ENCODE peak calls at places on chromosomes 16 and 17, in four cellular contexts. Y is PC-3, J is A673, R is colonic mucosa. X is an unnamed sample. For H3K9me3 and H3K27me3, the result is how much of the 10 kb centered on the place peaks cover.

GRCh38 chr16:84268661-84269060 is 26.0 kb upstream of the WFDC1 start:
- DNase-seq in Y (no peak), R (no peak), J (no peak), X (peak)

GRCh38 chr16:10494343-10495030 is 85.9 kb downstream of the EMP2 start:
- DNase-seq in J (no peak), R (no peak), Y (no peak), X (no peak)

GRCh38 chr16:85151603-85152413 is 39.5 kb upstream of the CIBAR2 start:
- DNase-seq in Y (peak), J (peak), R (peak), X (no peak)

GRCh38 chr16:88770459-88771293 is 14.3 kb downstream of the PIEZO1 start:
- DNase-seq in Y (peak), J (peak), R (peak), X (peak)

GRCh38 chr17:688100-688989 is 26.3 kb downstream of the VPS53 start:
- DNase-seq in J (peak), R (peak), Y (no peak), X (peak)

GRCh38 chr17:50989149-50989548 is 123.0 kb upstream of the TOB1 start:
- DNase-seq in Y (no peak), J (no peak), R (no peak), X (no peak)

GRCh38 chr16:49601541-49601940 is 227.9 kb downstream of the C16orf78 start:
- DNase-seq in R (no peak), Y (no peak), J (no peak), X (no peak)

GRCh38 chr16:24062270-24062817 is 193.8 kb upstream of the CACNG3 start:
- DNase-seq in Y (no peak), J (no peak), R (no peak), X (no peak)

GRCh38 chr17:48543854-48544355 is 1.0 kb downstream of the HOXB2 start:
- DNase-seq in J (no peak), R (no peak), Y (no peak), X (no peak)

GRCh38 chr16:50213939-50214519 is 52.3 kb upstream of the ADCY7 start:
- DNase-seq in J (peak), R (no peak), Y (peak), X (no peak)

GRCh38 chr16:87561200-87562105 is 40.9 kb upstream of the JPH3 start:
- DNase-seq in R (no peak), J (no peak), Y (no peak), X (no peak)

GRCh38 chr17:4229627-4230026 is 34.2 kb downstream of the ANKFY1 start:
- DNase-seq in J (no peak), Y (no peak), R (no peak), X (no peak)

GRCh38 chr17:57467226-57467625 is 210.9 kb downstream of the MSI2 start:
- DNase-seq in Y (no peak), R (no peak), J (no peak), X (no peak)

GRCh38 chr16:1724491-1724890 is 18.5 kb downstream of the MAPK8IP3 start:
- DNase-seq in J (no peak), Y (no peak), R (no peak), X (no peak)

GRCh38 chr17:50517504-50518264 is 9.4 kb downstream of the MYCBPAP start:
- DNase-seq in Y (no peak), J (no peak), R (no peak), X (no peak)

GRCh38 chr17:5711344-5711743 is 127.0 kb upstream of the NLRP1 start:
- DNase-seq in Y (no peak), J (no peak), R (no peak), X (peak)

GRCh38 chr16:59341368-59341767 is 607.3 kb upstream of the GOT2 start:
- DNase-seq in R (no peak), J (no peak), Y (no peak), X (no peak)

GRCh38 chr17:66268247-66268927 is 34.0 kb upstream of the PRKCA start:
- DNase-seq in Y (peak), R (no peak), J (peak), X (no peak)

GRCh38 chr17:76737676-76738467 is at the start of gene MFSD11:
- DNase-seq in J (peak), Y (peak), R (peak), X (peak)

GRCh38 chr17:70099267-70099666 is 24.2 kb downstream of the KCNJ16 start:
- DNase-seq in J (no peak), Y (no peak), R (no peak), X (no peak)

GRCh38 chr16:73066927-73067670 is 19.2 kb upstream of the ZFHX3 start:
- DNase-seq in R (no peak), Y (no peak), J (no peak), X (no peak)

GRCh38 chr16:80670170-80670865 is 129.5 kb downstream of the DYNLRB2 start:
- DNase-seq in Y (no peak), J (no peak), R (no peak), X (no peak)

GRCh38 chr16:76059186-76059585 is 218.0 kb upstream of the CNTNAP4 start:
- DNase-seq in Y (peak), J (no peak), R (no peak), X (no peak)

GRCh38 chr17:22303096-22303495 is 610.8 kb downstream of the KCNJ18 start:
- DNase-seq in J (no peak), R (no peak), Y (no peak), X (no peak)
- H3K9me3 ChIP-seq in J (under half), R (under half), Y (under half), X (under half)

GRCh38 chr17:46056800-46057304 is 57.8 kb downstream of the STH start:
- DNase-seq in Y (peak), R (no peak), J (no peak), X (no peak)
- H3K27ac ChIP-seq in Y (peak), R (no peak), J (no peak), X (no peak)

GRCh38 chr16:27611340-27611739 is 61.4 kb downstream of the KATNIP start:
- DNase-seq in J (no peak), R (no peak), Y (no peak), X (no peak)
- H3K27me3 ChIP-seq in J (under half), R (under half), Y (under half), X (under half)

GRCh38 chr16:78773316-78773715 is 673.9 kb downstream of the WWOX start:
- DNase-seq in Y (no peak), J (no peak), R (no peak), X (no peak)

GRCh38 chr16:78768226-78768625 is 668.8 kb downstream of the WWOX start:
- DNase-seq in Y (no peak), R (no peak), J (no peak), X (no peak)

GRCh38 chr16:78768723-78769122 is 669.3 kb downstream of the WWOX start:
- DNase-seq in Y (no peak), R (no peak), J (no peak), X (no peak)

GRCh38 chr16:78775161-78775561 is 675.7 kb downstream of the WWOX start:
- DNase-seq in R (no peak), Y (no peak), J (no peak), X (no peak)

DNA sequence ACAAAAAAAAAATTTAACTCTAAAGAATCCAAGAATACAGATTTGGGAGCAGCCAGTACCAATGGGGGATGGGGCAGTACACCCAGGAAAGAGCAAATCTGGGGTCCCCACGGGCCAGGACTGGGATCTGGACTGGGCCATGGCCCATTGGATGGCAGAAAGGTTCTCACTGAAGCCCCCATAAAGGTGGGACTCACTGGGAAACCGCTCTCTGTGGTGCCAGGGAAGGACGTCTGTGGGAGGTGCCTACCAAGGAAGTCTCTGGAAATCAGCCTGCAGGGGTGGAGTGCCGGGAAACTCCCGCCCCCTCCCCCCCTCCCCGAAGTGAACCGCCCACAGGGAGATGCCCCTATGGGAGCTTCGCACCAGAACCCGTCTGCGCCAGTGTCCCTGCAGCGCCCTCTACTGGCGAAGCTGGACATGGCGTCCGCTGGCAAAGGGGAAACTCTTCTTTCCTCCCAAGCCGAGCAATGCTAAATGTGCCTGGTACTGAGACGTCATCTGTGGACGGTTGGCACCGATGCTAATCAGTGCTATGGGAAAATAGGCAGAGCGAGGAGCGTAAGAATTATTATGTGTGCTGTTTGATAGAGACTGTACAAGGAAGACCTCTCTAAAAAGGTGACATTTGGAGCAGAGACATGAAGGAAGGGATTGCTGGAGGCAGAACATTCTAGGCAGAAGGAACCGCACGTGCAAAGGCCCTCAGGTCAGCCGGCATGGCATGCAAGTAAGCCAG is 671.1 kb downstream of the WWOX start:
- DNase-seq in J (peak), Y (peak), R (peak), X (peak)
- H3K9me3 ChIP-seq in J (under half), Y (under half), R (under half), X (under half)

GRCh38 chr17:7839199-7839889 is 5.3 kb downstream of the KDM6B start:
- DNase-seq in Y (no peak), J (no peak), R (peak), X (no peak)

GRCh38 chr17:7841309-7841621 is 7.2 kb downstream of the KDM6B start:
- DNase-seq in J (no peak), Y (no peak), R (no peak), X (no peak)

GRCh38 chr17:7840875-7841274 is 6.9 kb downstream of the KDM6B start:
- DNase-seq in Y (no peak), R (no peak), J (no peak), X (no peak)

GRCh38 chr17:7840441-7840840 is 6.4 kb downstream of the KDM6B start:
- DNase-seq in J (no peak), R (no peak), Y (no peak), X (no peak)

DNA sequence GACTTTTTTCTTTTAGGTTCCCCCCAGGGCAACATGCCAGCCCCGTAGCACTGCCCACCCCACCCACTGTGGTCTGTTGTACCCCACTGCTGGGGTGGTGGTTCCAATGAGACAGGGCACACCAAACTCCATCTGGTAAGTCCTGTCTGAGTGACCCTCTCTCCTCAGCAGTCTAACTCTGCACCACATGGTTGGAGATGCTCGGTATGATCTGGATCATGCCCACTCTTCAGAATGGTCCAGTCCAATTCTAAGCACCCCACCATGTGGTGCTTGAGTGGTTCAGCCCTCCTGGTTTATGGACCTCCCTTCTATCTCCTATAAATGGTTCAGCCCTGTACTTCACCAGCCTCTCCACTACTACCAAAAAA is 5.9 kb downstream of the KDM6B start:
- DNase-seq in J (peak), R (no peak), Y (no peak), X (no peak)
- H3K27ac ChIP-seq in J (peak), R (peak), Y (no peak), X (peak)

X was measured in WERI-Rb-1.